ENCODE peak calls at places on chromosomes 13 and 19, in four cellular contexts. One of them, this sample, is unnamed.

GRCh38 chr19:45191324-45191845 is 12.8 kb downstream of the BLOC1S3 start:
- DNase-seq in NCI-H187: no peak
- DNase-seq in cardiac fibroblast: no peak
- DNase-seq in stimulated activated CD4-positive, alpha-beta T cell treated with anti-CD3 and anti-CD28 coated beads, Interleukin-2, amount 100 ng/mL, for 48 hours: no peak
- DNase-seq in this sample: no peak

GRCh38 chr13:102191951-102192461 is 209.8 kb downstream of the FGF14 start:
- DNase-seq in NCI-H187: no peak
- DNase-seq in cardiac fibroblast: peak
- DNase-seq in stimulated activated CD4-positive, alpha-beta T cell treated with anti-CD3 and anti-CD28 coated beads, Interleukin-2, amount 100 ng/mL, for 48 hours: no peak
- DNase-seq in this sample: no peak

GRCh38 chr19:5036733-5037681 is 68.1 kb downstream of the KDM4B start:
- DNase-seq in NCI-H187: peak
- DNase-seq in cardiac fibroblast: peak
- DNase-seq in stimulated activated CD4-positive, alpha-beta T cell treated with anti-CD3 and anti-CD28 coated beads, Interleukin-2, amount 100 ng/mL, for 48 hours: no peak
- DNase-seq in this sample: no peak

GRCh38 chr19:34633806-34634205 is 43.2 kb downstream of the SCGB2B2 start:
- DNase-seq in NCI-H187: no peak
- DNase-seq in cardiac fibroblast: no peak
- DNase-seq in stimulated activated CD4-positive, alpha-beta T cell treated with anti-CD3 and anti-CD28 coated beads, Interleukin-2, amount 100 ng/mL, for 48 hours: no peak
- DNase-seq in this sample: no peak

GRCh38 chr19:3852177-3852511 is 16.7 kb downstream of the ZFR2 start:
- DNase-seq in NCI-H187: no peak
- DNase-seq in cardiac fibroblast: no peak
- DNase-seq in stimulated activated CD4-positive, alpha-beta T cell treated with anti-CD3 and anti-CD28 coated beads, Interleukin-2, amount 100 ng/mL, for 48 hours: no peak
- DNase-seq in this sample: no peak

GRCh38 chr19:42683917-42684513 is 56.3 kb downstream of the PSG3 start:
- DNase-seq in NCI-H187: no peak
- DNase-seq in cardiac fibroblast: peak
- DNase-seq in stimulated activated CD4-positive, alpha-beta T cell treated with anti-CD3 and anti-CD28 coated beads, Interleukin-2, amount 100 ng/mL, for 48 hours: peak
- DNase-seq in this sample: no peak

GRCh38 chr19:18023596-18024212 is 15.7 kb downstream of the ARRDC2 start:
- DNase-seq in NCI-H187: no peak
- DNase-seq in cardiac fibroblast: peak
- DNase-seq in stimulated activated CD4-positive, alpha-beta T cell treated with anti-CD3 and anti-CD28 coated beads, Interleukin-2, amount 100 ng/mL, for 48 hours: no peak
- DNase-seq in this sample: peak

GRCh38 chr13:51921790-51922740 is 60.3 kb downstream of the CCDC70 start:
- DNase-seq in NCI-H187: peak
- DNase-seq in cardiac fibroblast: no peak
- DNase-seq in stimulated activated CD4-positive, alpha-beta T cell treated with anti-CD3 and anti-CD28 coated beads, Interleukin-2, amount 100 ng/mL, for 48 hours: no peak
- DNase-seq in this sample: no peak

GRCh38 chr19:17999685-18000479 is 8.1 kb upstream of the ARRDC2 start:
- DNase-seq in NCI-H187: no peak
- DNase-seq in cardiac fibroblast: no peak
- DNase-seq in stimulated activated CD4-positive, alpha-beta T cell treated with anti-CD3 and anti-CD28 coated beads, Interleukin-2, amount 100 ng/mL, for 48 hours: no peak
- DNase-seq in this sample: no peak

GRCh38 chr13:42113478-42113877 is 65.0 kb downstream of the DGKH start:
- DNase-seq in NCI-H187: no peak
- DNase-seq in cardiac fibroblast: peak
- DNase-seq in stimulated activated CD4-positive, alpha-beta T cell treated with anti-CD3 and anti-CD28 coated beads, Interleukin-2, amount 100 ng/mL, for 48 hours: no peak
- DNase-seq in this sample: no peak

GRCh38 chr13:29411493-29411892 is 184.0 kb downstream of the SLC7A1 start:
- DNase-seq in NCI-H187: no peak
- DNase-seq in cardiac fibroblast: peak
- DNase-seq in stimulated activated CD4-positive, alpha-beta T cell treated with anti-CD3 and anti-CD28 coated beads, Interleukin-2, amount 100 ng/mL, for 48 hours: no peak
- DNase-seq in this sample: no peak

GRCh38 chr19:28727133-28727834 is 485.7 kb downstream of the UQCRFS1 start:
- DNase-seq in NCI-H187: no peak
- DNase-seq in cardiac fibroblast: peak
- DNase-seq in stimulated activated CD4-positive, alpha-beta T cell treated with anti-CD3 and anti-CD28 coated beads, Interleukin-2, amount 100 ng/mL, for 48 hours: peak
- DNase-seq in this sample: no peak

GRCh38 chr13:39144941-39145533 is 106.8 kb downstream of the NHLRC3 start:
- DNase-seq in NCI-H187: no peak
- DNase-seq in cardiac fibroblast: peak
- DNase-seq in stimulated activated CD4-positive, alpha-beta T cell treated with anti-CD3 and anti-CD28 coated beads, Interleukin-2, amount 100 ng/mL, for 48 hours: peak
- DNase-seq in this sample: peak